ENCODE peak calls at places on chromosomes 3 and 15, in eight cellular contexts. One of them, this sample, is unnamed.

GRCh38 chr3:113234688-113235260 is 23.4 kb downstream of the BOC start:
- DNase-seq in left ventricle myocardium inferior: no peak
- DNase-seq in lower lobe of right lung: no peak
- DNase-seq in kidney epithelial cell: no peak
- DNase-seq in cardiac fibroblast: peak; percentile 21
- DNase-seq in AG09309: no peak
- DNase-seq in uterus: no peak
- DNase-seq in glutamatergic neuron: no peak
- DNase-seq in this sample: no peak

GRCh38 chr15:26555898-26556297 is 217.0 kb downstream of the GABRB3 start:
- DNase-seq in uterus: no peak
- DNase-seq in kidney epithelial cell: no peak
- DNase-seq in AG09309: no peak
- DNase-seq in lower lobe of right lung: no peak
- DNase-seq in glutamatergic neuron: no peak
- DNase-seq in left ventricle myocardium inferior: no peak
- DNase-seq in cardiac fibroblast: no peak
- DNase-seq in this sample: no peak

GRCh38 chr15:61318276-61318675 is 89.2 kb upstream of the RORA start:
- DNase-seq in left ventricle myocardium inferior: no peak
- DNase-seq in glutamatergic neuron: peak; percentile 21
- DNase-seq in kidney epithelial cell: no peak
- DNase-seq in AG09309: no peak
- DNase-seq in cardiac fibroblast: no peak
- DNase-seq in uterus: no peak
- DNase-seq in lower lobe of right lung: no peak
- DNase-seq in this sample: no peak

GRCh38 chr3:39150803-39151631 is 2.4 kb downstream of the CSRNP1 start:
- DNase-seq in lower lobe of right lung: peak; percentile 85
- DNase-seq in uterus: peak; percentile 97
- DNase-seq in cardiac fibroblast: peak; percentile 98
- DNase-seq in kidney epithelial cell: peak; percentile 93
- DNase-seq in left ventricle myocardium inferior: peak; percentile 89
- DNase-seq in glutamatergic neuron: peak; percentile 51
- DNase-seq in AG09309: peak; percentile 78
- DNase-seq in this sample: no peak

GRCh38 chr3:186362409-186362757 is 349 bp upstream of the DGKG start:
- DNase-seq in uterus: no peak
- DNase-seq in cardiac fibroblast: no peak
- DNase-seq in lower lobe of right lung: no peak
- DNase-seq in kidney epithelial cell: no peak
- DNase-seq in AG09309: no peak
- DNase-seq in left ventricle myocardium inferior: no peak
- DNase-seq in glutamatergic neuron: no peak
- DNase-seq in this sample: no peak

GRCh38 chr3:110656394-110656793 is 415.2 kb upstream of the NECTIN3 start:
- DNase-seq in cardiac fibroblast: no peak
- DNase-seq in kidney epithelial cell: no peak
- DNase-seq in left ventricle myocardium inferior: no peak
- DNase-seq in lower lobe of right lung: no peak
- DNase-seq in glutamatergic neuron: no peak
- DNase-seq in AG09309: no peak
- DNase-seq in uterus: no peak
- DNase-seq in this sample: no peak

GRCh38 chr15:51681303-51681963 is at the start of gene SCG3:
- DNase-seq in lower lobe of right lung: peak; percentile 88
- DNase-seq in uterus: peak; percentile 51
- DNase-seq in kidney epithelial cell: peak; percentile 28
- DNase-seq in cardiac fibroblast: peak; percentile 72
- DNase-seq in glutamatergic neuron: peak; percentile 91
- DNase-seq in left ventricle myocardium inferior: peak; percentile 75
- DNase-seq in AG09309: no peak
- DNase-seq in this sample: peak; percentile 7

GRCh38 chr3:144129536-144130214 is 158.1 kb downstream of the DIPK2A start:
- DNase-seq in AG09309: no peak
- DNase-seq in glutamatergic neuron: peak; percentile 37
- DNase-seq in left ventricle myocardium inferior: no peak
- DNase-seq in cardiac fibroblast: no peak
- DNase-seq in uterus: no peak
- DNase-seq in lower lobe of right lung: no peak
- DNase-seq in kidney epithelial cell: no peak
- DNase-seq in this sample: no peak

GRCh38 chr3:158640646-158641045 is 3.7 kb upstream of the GFM1 start:
- DNase-seq in uterus: no peak
- DNase-seq in AG09309: no peak
- DNase-seq in cardiac fibroblast: no peak
- DNase-seq in kidney epithelial cell: no peak
- DNase-seq in lower lobe of right lung: no peak
- DNase-seq in glutamatergic neuron: no peak
- DNase-seq in left ventricle myocardium inferior: no peak
- DNase-seq in this sample: no peak

GRCh38 chr3:143654906-143655305 is 193.4 kb downstream of the SLC9A9 start:
- DNase-seq in cardiac fibroblast: peak; percentile 49
- DNase-seq in AG09309: peak; percentile 37
- DNase-seq in left ventricle myocardium inferior: no peak
- DNase-seq in glutamatergic neuron: no peak
- DNase-seq in lower lobe of right lung: no peak
- DNase-seq in kidney epithelial cell: peak; percentile 45
- DNase-seq in uterus: no peak
- DNase-seq in this sample: no peak

GRCh38 chr15:97961067-97961954 is 808 bp downstream of the ARRDC4 start:
- DNase-seq in left ventricle myocardium inferior: peak; percentile 56
- DNase-seq in AG09309: no peak
- DNase-seq in cardiac fibroblast: peak; percentile 18
- DNase-seq in lower lobe of right lung: peak; percentile 76
- DNase-seq in glutamatergic neuron: peak; percentile 39
- DNase-seq in kidney epithelial cell: no peak
- DNase-seq in uterus: peak; percentile 59
- DNase-seq in this sample: no peak

GRCh38 chr15:81334768-81335447 is 11.0 kb upstream of the STARD5 start:
- DNase-seq in AG09309: peak; percentile 29
- DNase-seq in glutamatergic neuron: no peak
- DNase-seq in cardiac fibroblast: no peak
- DNase-seq in lower lobe of right lung: no peak
- DNase-seq in uterus: no peak
- DNase-seq in left ventricle myocardium inferior: no peak
- DNase-seq in kidney epithelial cell: no peak
- DNase-seq in this sample: no peak

GRCh38 chr3:12232785-12233317 is 56.0 kb upstream of the PPARG start:
- DNase-seq in uterus: no peak
- DNase-seq in kidney epithelial cell: no peak
- DNase-seq in lower lobe of right lung: no peak
- DNase-seq in AG09309: no peak
- DNase-seq in cardiac fibroblast: no peak
- DNase-seq in glutamatergic neuron: no peak
- DNase-seq in left ventricle myocardium inferior: no peak
- DNase-seq in this sample: no peak

GRCh38 chr15:46409879-46410278 is 775.0 kb downstream of the SQOR start:
- DNase-seq in lower lobe of right lung: no peak
- DNase-seq in uterus: no peak
- DNase-seq in kidney epithelial cell: no peak
- DNase-seq in glutamatergic neuron: no peak
- DNase-seq in left ventricle myocardium inferior: no peak
- DNase-seq in cardiac fibroblast: no peak
- DNase-seq in AG09309: no peak
- DNase-seq in this sample: no peak

GRCh38 chr3:188220097-188220788 is 66.3 kb downstream of the LPP start:
- DNase-seq in kidney epithelial cell: no peak
- DNase-seq in lower lobe of right lung: no peak
- DNase-seq in AG09309: no peak
- DNase-seq in uterus: peak; percentile 47
- DNase-seq in left ventricle myocardium inferior: no peak
- DNase-seq in cardiac fibroblast: peak; percentile 83
- DNase-seq in glutamatergic neuron: no peak
- DNase-seq in this sample: no peak

GRCh38 chr3:133895208-133896001 is at the start of gene RAB6B:
- DNase-seq in kidney epithelial cell: no peak
- DNase-seq in lower lobe of right lung: peak; percentile 46
- DNase-seq in cardiac fibroblast: peak; percentile 35
- DNase-seq in glutamatergic neuron: peak; percentile 89
- DNase-seq in left ventricle myocardium inferior: peak; percentile 53
- DNase-seq in uterus: no peak
- DNase-seq in AG09309: no peak
- DNase-seq in this sample: no peak

GRCh38 chr3:100538339-100538706 is 45.9 kb downstream of the TMEM45A start:
- DNase-seq in lower lobe of right lung: no peak
- DNase-seq in glutamatergic neuron: no peak
- DNase-seq in left ventricle myocardium inferior: no peak
- DNase-seq in AG09309: no peak
- DNase-seq in uterus: no peak
- DNase-seq in kidney epithelial cell: no peak
- DNase-seq in cardiac fibroblast: peak; percentile 56
- DNase-seq in this sample: no peak

GRCh38 chr15:89444241-89444797 is 52.1 kb downstream of the RHCG start:
- DNase-seq in uterus: no peak
- DNase-seq in cardiac fibroblast: no peak
- DNase-seq in left ventricle myocardium inferior: no peak
- DNase-seq in glutamatergic neuron: peak; percentile 63
- DNase-seq in lower lobe of right lung: no peak
- DNase-seq in AG09309: no peak
- DNase-seq in kidney epithelial cell: no peak
- DNase-seq in this sample: no peak

GRCh38 chr3:142853270-142854163 is 35.4 kb downstream of the PCOLCE2 start:
- DNase-seq in lower lobe of right lung: no peak
- DNase-seq in AG09309: no peak
- DNase-seq in uterus: no peak
- DNase-seq in glutamatergic neuron: no peak
- DNase-seq in kidney epithelial cell: peak; percentile 88
- DNase-seq in left ventricle myocardium inferior: peak; percentile 78
- DNase-seq in cardiac fibroblast: peak; percentile 81
- DNase-seq in this sample: peak; percentile 52

GRCh38 chr15:38541046-38541445 is 23.6 kb downstream of the RASGRP1 start:
- DNase-seq in cardiac fibroblast: no peak
- DNase-seq in AG09309: no peak
- DNase-seq in kidney epithelial cell: no peak
- DNase-seq in uterus: no peak
- DNase-seq in glutamatergic neuron: no peak
- DNase-seq in left ventricle myocardium inferior: no peak
- DNase-seq in lower lobe of right lung: no peak
- DNase-seq in this sample: no peak

GRCh38 chr3:156681003-156681402 is 6.6 kb downstream of the TIPARP start:
- DNase-seq in cardiac fibroblast: peak; percentile 92
- DNase-seq in glutamatergic neuron: no peak
- DNase-seq in kidney epithelial cell: peak; percentile 69
- DNase-seq in lower lobe of right lung: no peak
- DNase-seq in left ventricle myocardium inferior: no peak
- DNase-seq in uterus: peak; percentile 53
- DNase-seq in AG09309: peak; percentile 81
- DNase-seq in this sample: peak; percentile 83

GRCh38 chr3:156682963-156683362 is 8.6 kb downstream of the TIPARP start:
- DNase-seq in left ventricle myocardium inferior: no peak
- DNase-seq in cardiac fibroblast: no peak
- DNase-seq in lower lobe of right lung: no peak
- DNase-seq in uterus: no peak
- DNase-seq in glutamatergic neuron: no peak
- DNase-seq in kidney epithelial cell: no peak
- DNase-seq in AG09309: no peak
- DNase-seq in this sample: no peak

GRCh38 chr3:156685198-156685597 is 10.8 kb downstream of the TIPARP start:
- DNase-seq in lower lobe of right lung: no peak
- DNase-seq in uterus: no peak
- DNase-seq in glutamatergic neuron: no peak
- DNase-seq in cardiac fibroblast: peak; percentile 72
- DNase-seq in left ventricle myocardium inferior: no peak
- DNase-seq in kidney epithelial cell: no peak
- DNase-seq in AG09309: no peak
- DNase-seq in this sample: no peak

GRCh38 chr3:156680243-156680930 is 6.0 kb downstream of the TIPARP start:
- DNase-seq in left ventricle myocardium inferior: no peak
- DNase-seq in glutamatergic neuron: no peak
- DNase-seq in lower lobe of right lung: no peak
- DNase-seq in uterus: no peak
- DNase-seq in kidney epithelial cell: no peak
- DNase-seq in AG09309: no peak
- DNase-seq in cardiac fibroblast: no peak
- DNase-seq in this sample: no peak

GRCh38 chr3:156682491-156682890 is 8.1 kb downstream of the TIPARP start:
- DNase-seq in glutamatergic neuron: no peak
- DNase-seq in uterus: no peak
- DNase-seq in kidney epithelial cell: no peak
- DNase-seq in left ventricle myocardium inferior: no peak
- DNase-seq in AG09309: no peak
- DNase-seq in lower lobe of right lung: no peak
- DNase-seq in cardiac fibroblast: no peak
- DNase-seq in this sample: no peak
- TF ChIP-seq CTCF in glutamatergic neuron: no peak
- TF ChIP-seq CTCF in uterus: no peak
- TF ChIP-seq CTCF in kidney epithelial cell: no peak
- TF ChIP-seq CTCF in left ventricle myocardium inferior: no peak
- TF ChIP-seq CTCF in AG09309: no peak
- TF ChIP-seq CTCF in lower lobe of right lung: no peak
- TF ChIP-seq CTCF in cardiac fibroblast: no peak
- TF ChIP-seq CTCF in this sample: no peak

GRCh38 chr3:104392327-104392726 is 974.4 kb upstream of the ALCAM start:
- DNase-seq in cardiac fibroblast: no peak
- DNase-seq in glutamatergic neuron: no peak
- DNase-seq in left ventricle myocardium inferior: no peak
- DNase-seq in lower lobe of right lung: no peak
- DNase-seq in uterus: no peak
- DNase-seq in kidney epithelial cell: no peak
- DNase-seq in AG09309: no peak
- DNase-seq in this sample: no peak
- TF ChIP-seq CTCF in cardiac fibroblast: no peak
- TF ChIP-seq CTCF in glutamatergic neuron: no peak
- TF ChIP-seq CTCF in left ventricle myocardium inferior: no peak
- TF ChIP-seq CTCF in lower lobe of right lung: no peak
- TF ChIP-seq CTCF in uterus: no peak
- TF ChIP-seq CTCF in kidney epithelial cell: no peak
- TF ChIP-seq CTCF in AG09309: peak; percentile 9
- TF ChIP-seq CTCF in this sample: no peak

GRCh38 chr3:22471557-22471956 is 720.5 kb upstream of the ZNF385D start:
- DNase-seq in cardiac fibroblast: no peak
- DNase-seq in uterus: no peak
- DNase-seq in glutamatergic neuron: no peak
- DNase-seq in kidney epithelial cell: no peak
- DNase-seq in lower lobe of right lung: no peak
- DNase-seq in left ventricle myocardium inferior: no peak
- DNase-seq in AG09309: no peak
- DNase-seq in this sample: no peak
- TF ChIP-seq CTCF in cardiac fibroblast: no peak
- TF ChIP-seq CTCF in uterus: no peak
- TF ChIP-seq CTCF in glutamatergic neuron: no peak
- TF ChIP-seq CTCF in kidney epithelial cell: no peak
- TF ChIP-seq CTCF in lower lobe of right lung: no peak
- TF ChIP-seq CTCF in left ventricle myocardium inferior: no peak
- TF ChIP-seq CTCF in AG09309: no peak
- TF ChIP-seq CTCF in this sample: no peak

DNA sequence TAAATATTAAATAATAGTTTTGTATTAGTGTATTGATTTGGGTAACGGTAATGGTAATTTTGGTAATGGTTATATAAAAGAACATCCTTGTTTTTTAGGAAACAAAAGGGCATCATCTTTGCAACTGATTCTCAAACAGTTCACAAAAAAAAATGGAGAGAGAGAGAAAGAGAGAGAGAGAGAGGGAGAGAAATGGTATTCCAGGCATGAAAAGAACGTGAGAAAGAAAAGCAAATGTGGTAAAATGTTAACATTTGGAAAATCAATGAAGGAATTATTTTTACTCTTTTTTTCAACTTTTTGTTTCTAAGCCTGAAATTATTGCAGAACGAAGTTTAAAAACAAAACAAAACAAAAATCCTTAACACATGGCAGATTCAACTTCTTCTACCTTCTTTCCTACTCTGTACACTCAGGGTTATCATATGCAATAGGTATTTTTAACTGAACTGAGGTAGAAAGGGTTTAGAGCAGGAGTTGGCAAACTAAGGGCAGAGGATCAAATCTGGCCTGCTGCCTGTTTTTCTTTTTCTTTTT is 2.2 kb upstream of the GLB1 start:
- DNase-seq in AG09309: no peak
- DNase-seq in cardiac fibroblast: no peak
- DNase-seq in glutamatergic neuron: no peak
- DNase-seq in left ventricle myocardium inferior: no peak
- DNase-seq in kidney epithelial cell: no peak
- DNase-seq in uterus: no peak
- DNase-seq in lower lobe of right lung: no peak
- DNase-seq in this sample: no peak
- TF ChIP-seq CTCF in AG09309: no peak
- TF ChIP-seq CTCF in cardiac fibroblast: no peak
- TF ChIP-seq CTCF in glutamatergic neuron: no peak
- TF ChIP-seq CTCF in left ventricle myocardium inferior: no peak
- TF ChIP-seq CTCF in kidney epithelial cell: no peak
- TF ChIP-seq CTCF in uterus: no peak
- TF ChIP-seq CTCF in lower lobe of right lung: no peak
- TF ChIP-seq CTCF in this sample: no peak

This sample was measured in keratinocyte.